ENCODE peak calls at places on chromosomes 4 and X, in six cellular contexts. Q is spleen, H is HepG2, P is transverse colon, C is prostate gland, L is SK-N-SH. Z is an unnamed sample.

GRCh38 chr4:140617494-140618060 is 48.8 kb upstream of the UCP1 start:
- DNase-seq in C (no peak), P (no peak), L (no peak), Q (no peak), H (no peak), Z (no peak)

GRCh38 chr4:6417516-6417915 is 54.9 kb downstream of the PPP2R2C start:
- DNase-seq in L (no peak), H (no peak), C (no peak), Q (no peak), P (no peak), Z (no peak)

GRCh38 chrX:48957477-48957826 is at the start of gene OTUD5:
- DNase-seq in C (no peak), H (peak; percentile 39), Q (peak; percentile 93), P (no peak), L (peak; percentile 94), Z (no peak)

GRCh38 chr4:5742388-5742787 is 31.4 kb downstream of the EVC start:
- DNase-seq in C (no peak), P (no peak), Q (no peak), L (no peak), H (no peak), Z (no peak)

GRCh38 chrX:49951524-49952193 is 29.3 kb downstream of the CLCN5 start:
- DNase-seq in L (peak; percentile 29), Q (no peak), H (no peak), P (no peak), C (no peak), Z (no peak)

GRCh38 chrX:30649859-30650258 is 3.4 kb upstream of the GK start:
- DNase-seq in L (no peak), P (no peak), Q (no peak), C (no peak), H (peak; percentile 94), Z (no peak)

GRCh38 chr4:64539234-64539849 is 130.1 kb upstream of the TECRL start:
- DNase-seq in Q (no peak), P (peak; percentile 22), C (peak; percentile 49), L (peak; percentile 50), H (peak; percentile 55), Z (no peak)

GRCh38 chr4:31580843-31581242 is 860.7 kb downstream of the PCDH7 start:
- DNase-seq in L (no peak), C (no peak), H (no peak), P (no peak), Q (no peak), Z (no peak)

GRCh38 chr4:185987976-185988627 is 80.9 kb upstream of the TLR3 start:
- DNase-seq in P (no peak), L (no peak), H (no peak), C (no peak), Q (no peak), Z (no peak)

GRCh38 chr4:2954358-2955185 is 8.6 kb downstream of the NOP14 start:
- DNase-seq in H (no peak), P (no peak), L (peak; percentile 61), Q (peak; percentile 66), C (no peak), Z (no peak)

GRCh38 chr4:55736605-55737183 is 82.9 kb upstream of the EXOC1L start:
- DNase-seq in C (no peak), P (no peak), L (peak; percentile 19), Q (no peak), H (no peak), Z (no peak)

GRCh38 chr4:184282251-184282713 is 64.6 kb upstream of the ENPP6 start:
- DNase-seq in L (no peak), P (peak; percentile 65), Q (peak; percentile 86), H (peak; percentile 61), C (peak; percentile 60), Z (peak; percentile 86)

GRCh38 chrX:41722816-41723215 is 1.2 kb upstream of the GPR82 start:
- DNase-seq in C (no peak), L (no peak), H (no peak), Q (no peak), P (no peak), Z (no peak)

GRCh38 chrX:19673334-19674040 is 158.2 kb upstream of the MAP3K15 start:
- DNase-seq in C (no peak), L (no peak), H (peak; percentile 31), Q (no peak), P (peak; percentile 35), Z (no peak)

GRCh38 chr4:184059099-184059498 is 154.0 kb downstream of the STOX2 start:
- DNase-seq in H (no peak), Q (no peak), L (no peak), C (no peak), P (no peak), Z (no peak)

GRCh38 chrX:139930923-139931645 is 1.8 kb downstream of the ATP11C start:
- DNase-seq in C (peak; percentile 4), Q (peak; percentile 84), L (peak; percentile 42), P (peak; percentile 24), H (peak; percentile 20), Z (no peak)

GRCh38 chr4:577499-578450 is 1.7 kb upstream of the TMEM271 start:
- DNase-seq in L (peak; percentile 52), Q (peak; percentile 64), H (peak; percentile 18), P (no peak), C (no peak), Z (no peak)

GRCh38 chr4:3355266-3355748 is 62.5 kb downstream of the RGS12 start:
- DNase-seq in H (no peak), Q (no peak), L (no peak), C (no peak), P (no peak), Z (no peak)

GRCh38 chr4:19940861-19941260 is 310.8 kb upstream of the SLIT2 start:
- DNase-seq in C (no peak), Q (no peak), P (no peak), L (no peak), H (no peak), Z (no peak)

GRCh38 chr4:24557036-24558022 is 27.0 kb downstream of the DHX15 start:
- DNase-seq in Q (no peak), C (no peak), H (no peak), L (no peak), P (no peak), Z (no peak)

GRCh38 chrX:31266172-31267076 is 194.6 kb upstream of the FTHL17 start:
- DNase-seq in L (peak; percentile 79), C (peak; percentile 44), Q (peak; percentile 79), H (peak; percentile 25), P (peak; percentile 59), Z (no peak)

GRCh38 chrX:124619710-124620109 is 273.3 kb downstream of the SH2D1A start:
- DNase-seq in L (no peak), C (no peak), H (no peak), P (no peak), Q (no peak), Z (no peak)

GRCh38 chr4:55177461-55177860 is 52.1 kb upstream of the KDR start:
- DNase-seq in L (no peak), H (no peak), Q (no peak), C (no peak), P (no peak), Z (no peak)

DNA sequence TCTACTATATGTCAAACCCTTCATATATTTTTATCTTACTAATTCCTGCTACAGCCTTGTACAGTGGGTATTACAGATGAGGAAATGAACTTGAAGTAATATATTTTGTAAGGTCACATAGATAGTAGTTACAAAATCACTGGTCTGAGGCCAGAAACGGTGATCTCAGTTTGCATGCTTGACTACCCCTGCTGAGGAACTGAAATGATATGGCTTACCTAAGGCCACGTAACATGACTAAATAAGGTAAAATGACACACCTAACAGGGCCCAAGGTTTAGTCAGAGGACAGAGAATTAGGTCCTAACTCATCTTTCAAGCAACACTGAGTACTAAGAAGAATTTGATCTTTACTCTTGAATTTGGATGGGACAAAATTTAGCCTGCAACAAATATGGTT is 1.5 kb upstream of the COMMD8 start:
- DNase-seq in L (no peak), H (no peak), P (no peak), C (no peak), Q (no peak), Z (no peak)
- H3K4me1 ChIP-seq in L (peaks cover 5% of the 10 kb centered on the region), H (peaks cover 24% of the 10 kb centered on the region), P (peaks cover 6% of the 10 kb centered on the region), C (no peaks in the 10 kb centered on the region), Q (no peaks in the 10 kb centered on the region), Z (peaks cover 7% of the 10 kb centered on the region)

GRCh38 chrX:130120321-130120731 is 10.0 kb upstream of the ELF4 start:
- DNase-seq in L (no peak), Q (no peak), C (no peak), H (no peak), P (no peak), Z (no peak)

GRCh38 chrX:130124577-130124976 is 14.3 kb upstream of the ELF4 start:
- DNase-seq in Q (no peak), P (no peak), L (no peak), C (no peak), H (no peak), Z (no peak)

GRCh38 chrX:130121505-130121800 is 11.2 kb upstream of the ELF4 start:
- DNase-seq in Q (no peak), P (no peak), H (no peak), L (no peak), C (no peak), Z (no peak)

GRCh38 chrX:130120746-130121504 is 10.6 kb upstream of the ELF4 start:
- DNase-seq in C (peak; percentile 59), L (peak; percentile 86), H (peak; percentile 33), P (peak; percentile 74), Q (peak; percentile 93), Z (no peak)

GRCh38 chrX:130125090-130125489 is 14.8 kb upstream of the ELF4 start:
- DNase-seq in P (peak; percentile 22), Q (no peak), L (peak; percentile 71), C (peak; percentile 57), H (no peak), Z (no peak)
- TF ChIP-seq POLR2AphosphoS5 in P (no peak), Q (peak; percentile 8), L (no peak), C (peak; percentile 58), H (no peak), Z (peak; percentile 28)

GRCh38 chr4:182556576-182556975 is 313.4 kb downstream of the TENM3 start:
- DNase-seq in H (no peak), C (no peak), Q (no peak), L (no peak), P (no peak), Z (no peak)

GRCh38 chr4:182562350-182562749 is 319.1 kb downstream of the TENM3 start:
- DNase-seq in C (no peak), H (no peak), P (no peak), Q (no peak), L (no peak), Z (no peak)

GRCh38 chr4:182564966-182565365 is 321.8 kb downstream of the TENM3 start:
- DNase-seq in H (no peak), C (no peak), L (no peak), P (no peak), Q (no peak), Z (no peak)

GRCh38 chr4:182555997-182556418 is 312.8 kb downstream of the TENM3 start:
- DNase-seq in L (no peak), Q (no peak), P (no peak), H (no peak), C (no peak), Z (no peak)

DNA sequence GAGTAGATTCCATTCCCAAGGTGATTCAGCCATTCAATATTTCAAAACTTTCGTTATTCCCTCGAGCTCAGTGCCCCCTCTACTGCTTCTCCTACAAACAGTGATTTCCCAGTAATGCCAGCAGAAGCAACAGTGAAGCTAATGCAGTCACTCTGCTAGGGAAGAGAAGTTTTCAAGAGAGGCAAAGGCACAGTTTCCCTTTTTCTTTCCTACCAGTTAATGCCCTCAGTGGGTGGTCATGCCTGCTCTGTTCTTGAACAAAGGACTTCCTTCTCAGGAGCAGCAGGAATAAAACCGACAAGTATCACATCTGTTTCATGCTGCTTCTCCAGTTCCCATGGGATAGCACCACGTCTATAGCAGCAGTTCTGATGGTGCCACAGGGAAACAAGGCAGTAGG is 317.2 kb downstream of the TENM3 start:
- DNase-seq in L (no peak), P (no peak), C (no peak), H (no peak), Q (no peak), Z (no peak)
- H3K4me1 ChIP-seq in L (peaks cover 4% of the 10 kb centered on the region), P (no peaks in the 10 kb centered on the region), C (no peaks in the 10 kb centered on the region), H (no peaks in the 10 kb centered on the region), Q (no peaks in the 10 kb centered on the region), Z (peaks cover 11% of the 10 kb centered on the region)

GRCh38 chr4:26074672-26075071 is 160.7 kb downstream of the SMIM20 start:
- DNase-seq in P (no peak), Q (no peak), L (no peak), C (no peak), H (no peak), Z (no peak)
- TF ChIP-seq POLR2AphosphoS5 in P (no peak), Q (no peak), L (no peak), C (no peak), H (no peak), Z (peak; percentile 32)